ENCODE peak calls at places on chromosomes 6 and 20, in nine cellular contexts. N is CD8-positive, alpha-beta T cell; W is Panc1; Y is heart left ventricle; A is BJ; M is breast epithelium; F is WERI-Rb-1; J is left ventricle myocardium inferior; D is HCT116. O is an unnamed sample.

GRCh38 chr6:136887899-136888298 is 34.2 kb upstream of the SLC35D3 start:
- DNase-seq in M (no peak), D (no peak), Y (no peak), A (no peak), W (no peak), F (no peak), N (no peak), J (no peak), O (no peak)

GRCh38 chr6:446418-447366 is 55.1 kb downstream of the IRF4 start:
- DNase-seq in A (no peak), M (no peak), W (no peak), D (no peak), F (peak; percentile 51), J (no peak), N (peak; percentile 90), Y (peak; percentile 8), O (peak; percentile 49)

GRCh38 chr20:25006431-25007167 is 14.0 kb upstream of the APMAP start:
- DNase-seq in F (no peak), D (no peak), J (no peak), Y (peak; percentile 14), M (peak; percentile 38), A (no peak), N (no peak), W (no peak), O (peak; percentile 58)

GRCh38 chr6:113859349-113860164 is 2.4 kb downstream of the MARCKS start:
- DNase-seq in J (peak; percentile 38), A (no peak), Y (peak; percentile 44), W (no peak), D (no peak), M (peak; percentile 54), F (peak; percentile 37), N (no peak), O (peak; percentile 74)

GRCh38 chr6:32152414-32153251 is 894 bp upstream of the PRRT1 start:
- DNase-seq in J (no peak), N (no peak), D (no peak), A (no peak), Y (no peak), F (no peak), M (no peak), W (no peak), O (no peak)

GRCh38 chr20:52799130-52799529 is 173.0 kb upstream of the TSHZ2 start:
- DNase-seq in J (no peak), D (no peak), F (no peak), W (no peak), A (no peak), N (no peak), Y (no peak), M (no peak), O (no peak)

GRCh38 chr6:11218477-11218826 is 14.0 kb downstream of the NEDD9 start:
- DNase-seq in M (no peak), N (no peak), D (no peak), J (no peak), W (no peak), Y (no peak), A (no peak), F (no peak), O (no peak)

GRCh38 chr20:14972256-14972655 is 634.8 kb upstream of the FLRT3 start:
- DNase-seq in Y (no peak), J (no peak), W (no peak), M (no peak), D (no peak), A (no peak), F (no peak), N (no peak), O (no peak)

GRCh38 chr20:1934578-1935573 is 39.7 kb downstream of the SIRPA start:
- DNase-seq in J (peak; percentile 74), A (no peak), D (no peak), W (no peak), M (no peak), N (no peak), Y (no peak), F (no peak), O (peak; percentile 92)

GRCh38 chr6:125957845-125958244 is 1.3 kb downstream of the HINT3 start:
- DNase-seq in N (no peak), W (no peak), M (no peak), A (no peak), Y (no peak), F (no peak), D (no peak), J (no peak), O (no peak)

GRCh38 chr20:2585811-2586210 is 49.4 kb downstream of the TMC2 start:
- DNase-seq in A (peak; percentile 18), M (no peak), N (no peak), Y (no peak), W (no peak), J (no peak), D (no peak), F (no peak), O (no peak)

GRCh38 chr6:87697581-87698552 is 4.2 kb downstream of the AKIRIN2 start:
- DNase-seq in Y (no peak), W (no peak), N (no peak), D (no peak), J (no peak), A (peak; percentile 62), F (no peak), M (no peak), O (no peak)

GRCh38 chr6:43668151-43669028 is 19.2 kb downstream of the MRPS18A start:
- DNase-seq in Y (peak; percentile 59), J (peak; percentile 61), M (peak; percentile 68), F (peak; percentile 87), D (peak; percentile 56), N (peak; percentile 47), W (no peak), A (no peak), O (peak; percentile 74)

GRCh38 chr6:24982231-24982630 is 46.5 kb upstream of the RIPOR2 start:
- DNase-seq in A (peak; percentile 75), D (no peak), J (no peak), M (no peak), Y (no peak), F (no peak), W (no peak), N (no peak), O (no peak)

GRCh38 chr6:166078294-166078693 is 89.4 kb downstream of the TBXT start:
- DNase-seq in M (no peak), N (no peak), W (no peak), J (no peak), A (peak; percentile 25), Y (no peak), F (no peak), D (no peak), O (no peak)

GRCh38 chr6:129683606-129684322 is 26.2 kb downstream of the ARHGAP18 start:
- DNase-seq in Y (peak; percentile 71), A (peak; percentile 96), N (peak; percentile 79), D (peak; percentile 87), M (no peak), J (peak; percentile 65), F (no peak), W (peak; percentile 65), O (peak; percentile 90)

GRCh38 chr6:129929433-129929832 is 68.3 kb upstream of the TMEM244 start:
- DNase-seq in Y (no peak), D (no peak), A (peak; percentile 49), J (no peak), F (no peak), N (no peak), M (no peak), W (no peak), O (no peak)

GRCh38 chr6:101344885-101345284 is 48.6 kb upstream of the GRIK2 start:
- DNase-seq in Y (no peak), D (no peak), A (no peak), M (no peak), F (no peak), J (no peak), W (no peak), N (no peak), O (no peak)

GRCh38 chr6:74343804-74344203 is 647.8 kb downstream of the CD109 start:
- DNase-seq in A (no peak), Y (no peak), F (no peak), N (no peak), D (peak; percentile 4), M (no peak), J (no peak), W (no peak), O (no peak)
- TF ChIP-seq CTCF in A (peak; percentile 39), Y (no peak), F (no peak), N (no peak), D (peak; percentile 46), M (no peak), J (no peak), W (peak; percentile 25), O (no peak)

GRCh38 chr20:45372241-45372640 is 5.9 kb downstream of the TP53TG5 start:
- DNase-seq in A (no peak), M (no peak), N (no peak), J (no peak), F (no peak), W (no peak), Y (no peak), D (no peak), O (no peak)
- H3K4me3 ChIP-seq in A (no peak overlapping the region), M (no peak overlapping the region), N (no peak overlapping the region), J (peak overlapping the region; percentile 74), F (no peak overlapping the region), W (no peak overlapping the region), Y (no peak overlapping the region), D (no peak overlapping the region), O (peak overlapping the region; percentile 43)

GRCh38 chr20:64169089-64169560 is 4.9 kb downstream of the MYT1 start:
- DNase-seq in J (no peak), W (no peak), A (no peak), M (no peak), F (no peak), Y (no peak), D (no peak), N (no peak), O (no peak)

GRCh38 chr20:64166712-64167615 is 2.7 kb downstream of the MYT1 start:
- DNase-seq in F (no peak), J (no peak), D (no peak), A (no peak), W (no peak), Y (no peak), N (no peak), M (no peak), O (no peak)

GRCh38 chr20:64165866-64166600 is 1.8 kb downstream of the MYT1 start:
- DNase-seq in A (no peak), N (no peak), Y (no peak), D (no peak), M (no peak), W (no peak), J (no peak), F (peak; percentile 51), O (no peak)

GRCh38 chr20:64167676-64168075 is 3.4 kb downstream of the MYT1 start:
- DNase-seq in A (no peak), F (no peak), D (no peak), M (no peak), N (no peak), J (no peak), W (no peak), Y (no peak), O (no peak)

GRCh38 chr20:64168381-64169088 is 4.3 kb downstream of the MYT1 start:
- DNase-seq in M (no peak), W (no peak), Y (no peak), J (no peak), F (peak; percentile 82), N (no peak), A (no peak), D (no peak), O (no peak)
- H3K27me3 ChIP-seq in M (no peaks in the 10 kb centered on the region), W (peaks cover 5% of the 10 kb centered on the region), Y (peaks cover 8% of the 10 kb centered on the region), J (peaks cover 95% of the 10 kb centered on the region), F (no peaks in the 10 kb centered on the region), N (peaks cover 4% of the 10 kb centered on the region), A (peaks cover 4% of the 10 kb centered on the region), D (no peaks in the 10 kb centered on the region), O (peaks cover 63% of the 10 kb centered on the region)

DNA sequence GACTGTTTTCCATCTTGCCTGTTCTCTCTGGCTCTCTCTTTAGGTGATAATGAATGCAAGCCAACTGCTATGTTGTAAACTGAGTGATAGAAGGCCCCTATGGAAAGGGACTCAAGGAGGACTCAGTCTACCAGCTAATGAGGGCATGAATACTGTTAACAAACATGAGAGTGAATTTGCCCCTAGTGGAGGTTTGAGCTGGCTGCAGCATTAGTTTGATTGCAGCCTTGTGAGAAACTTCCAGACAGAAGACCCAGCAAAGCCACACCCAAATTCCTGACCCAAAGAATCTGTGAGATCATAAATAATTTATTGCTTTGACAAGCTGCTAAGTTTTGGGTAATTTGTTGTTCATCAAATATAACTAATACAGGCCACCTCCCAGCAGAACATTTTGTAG is 50.0 kb upstream of the PLCB1 start:
- DNase-seq in Y (no peak), J (no peak), N (no peak), A (no peak), F (no peak), W (no peak), M (no peak), D (peak; percentile 7), O (no peak)
- TF ChIP-seq CTCF in Y (no peak), J (peak; percentile 29), N (no peak), A (peak; percentile 44), F (peak; percentile 36), W (peak; percentile 15), M (no peak), D (peak; percentile 65), O (peak; percentile 17)